ENCODE peak calls at places on chromosome 9, in ten cellular contexts. C is GM10248, G is heart left ventricle, F is endothelial cell, B is pancreas, R is glutamatergic neuron, V is sigmoid colon, A is tibial artery, H is ovary, Q is neural progenitor cell. Y is an unnamed sample.

GRCh38 chr9:21624675-21625477 is 142.8 kb upstream of the IFNE start:
- DNase-seq in C (no peak), G (no peak), F (no peak), B (no peak), R (no peak), V (no peak), A (no peak), H (no peak), Q (no peak), Y (no peak)

GRCh38 chr9:13810510-13810909 is 503.4 kb downstream of the NFIB start:
- DNase-seq in C (no peak), G (no peak), F (no peak), B (no peak), R (no peak), V (no peak), A (no peak), H (no peak), Q (no peak), Y (no peak)

GRCh38 chr9:110185806-110186205 is 22.2 kb downstream of the C9orf152 start:
- DNase-seq in C (no peak), G (no peak), F (no peak), B (no peak), R (no peak), V (no peak), A (no peak), H (no peak), Q (no peak), Y (no peak)

GRCh38 chr9:86741311-86742215 is 205.7 kb downstream of the GAS1 start:
- DNase-seq in C (no peak), G (peak; percentile 46), F (no peak), B (no peak), R (no peak), V (no peak), A (no peak), H (no peak), Q (no peak), Y (no peak)

GRCh38 chr9:90870646-90871326 is 69.2 kb downstream of the SYK start:
- DNase-seq in C (peak; percentile 48), G (no peak), F (peak; percentile 24), B (no peak), R (no peak), V (no peak), A (no peak), H (no peak), Q (peak; percentile 55), Y (peak; percentile 37)

GRCh38 chr9:84140535-84141101 is 160.0 kb downstream of the RMI1 start:
- DNase-seq in C (peak; percentile 38), G (no peak), F (peak; percentile 12), B (peak; percentile 59), R (peak; percentile 51), V (no peak), A (no peak), H (no peak), Q (peak; percentile 68), Y (no peak)

GRCh38 chr9:124352616-124353015 is 62.6 kb downstream of the PSMB7 start:
- DNase-seq in C (peak; percentile 6), G (no peak), F (no peak), B (no peak), R (no peak), V (peak; percentile 51), A (no peak), H (no peak), Q (no peak), Y (no peak)

GRCh38 chr9:24614070-24614469 is 68.4 kb upstream of the IZUMO3 start:
- DNase-seq in C (no peak), G (no peak), F (peak; percentile 3), B (no peak), R (no peak), V (no peak), A (no peak), H (no peak), Q (peak; percentile 57), Y (no peak)

DNA sequence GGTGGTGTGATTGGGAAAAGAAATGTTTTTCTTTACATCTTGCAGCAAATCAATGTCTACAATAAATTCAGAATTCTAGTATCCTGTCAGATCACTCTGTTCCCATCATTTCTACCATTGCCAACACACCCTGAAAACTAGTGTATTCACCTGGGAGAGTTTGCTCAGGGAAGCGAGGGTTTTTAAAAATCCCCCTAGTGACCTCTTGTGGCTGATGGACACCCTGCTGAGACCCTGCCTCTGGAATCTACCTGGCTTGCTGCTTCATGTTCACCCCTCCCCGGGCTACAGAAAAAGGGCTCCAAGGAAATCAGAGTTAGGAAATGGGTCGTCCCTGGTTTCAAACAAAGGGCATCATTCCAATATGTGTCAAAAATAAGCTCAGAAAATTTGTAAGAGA is 21.4 kb upstream of the ALDOB start:
- DNase-seq in C (no peak), G (no peak), F (no peak), B (no peak), R (no peak), V (no peak), A (no peak), H (no peak), Q (peak; percentile 29), Y (no peak)
- TF ChIP-seq CTCF in C (no peak), G (no peak), F (no peak), B (no peak), R (no peak), V (no peak), A (no peak), H (no peak), Q (no peak), Y (no peak)

DNA sequence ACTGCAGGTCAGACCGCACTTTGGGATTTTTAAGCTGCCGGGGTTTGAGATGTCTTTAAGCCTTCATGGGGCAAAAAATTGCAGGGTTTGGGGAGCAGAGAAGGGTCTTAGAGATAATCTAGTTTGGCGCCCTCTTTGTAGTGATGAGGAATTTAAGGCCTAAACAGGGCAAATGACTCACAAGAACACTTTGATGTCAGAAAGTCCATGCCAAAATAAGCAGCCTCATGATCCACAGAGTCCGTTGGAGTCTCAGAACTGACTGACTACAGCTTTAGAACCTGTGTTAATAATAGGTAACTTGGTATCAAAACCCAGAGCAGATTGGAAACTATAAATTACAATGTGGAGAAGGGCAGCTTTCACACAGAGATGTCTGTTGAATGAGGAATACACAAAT is 35.9 kb upstream of the PTGS1 start:
- DNase-seq in C (no peak), G (no peak), F (no peak), B (no peak), R (no peak), V (no peak), A (no peak), H (no peak), Q (no peak), Y (no peak)
- TF ChIP-seq CTCF in C (no peak), G (no peak), F (no peak), B (no peak), R (no peak), V (no peak), A (no peak), H (no peak), Q (no peak), Y (no peak)

DNA sequence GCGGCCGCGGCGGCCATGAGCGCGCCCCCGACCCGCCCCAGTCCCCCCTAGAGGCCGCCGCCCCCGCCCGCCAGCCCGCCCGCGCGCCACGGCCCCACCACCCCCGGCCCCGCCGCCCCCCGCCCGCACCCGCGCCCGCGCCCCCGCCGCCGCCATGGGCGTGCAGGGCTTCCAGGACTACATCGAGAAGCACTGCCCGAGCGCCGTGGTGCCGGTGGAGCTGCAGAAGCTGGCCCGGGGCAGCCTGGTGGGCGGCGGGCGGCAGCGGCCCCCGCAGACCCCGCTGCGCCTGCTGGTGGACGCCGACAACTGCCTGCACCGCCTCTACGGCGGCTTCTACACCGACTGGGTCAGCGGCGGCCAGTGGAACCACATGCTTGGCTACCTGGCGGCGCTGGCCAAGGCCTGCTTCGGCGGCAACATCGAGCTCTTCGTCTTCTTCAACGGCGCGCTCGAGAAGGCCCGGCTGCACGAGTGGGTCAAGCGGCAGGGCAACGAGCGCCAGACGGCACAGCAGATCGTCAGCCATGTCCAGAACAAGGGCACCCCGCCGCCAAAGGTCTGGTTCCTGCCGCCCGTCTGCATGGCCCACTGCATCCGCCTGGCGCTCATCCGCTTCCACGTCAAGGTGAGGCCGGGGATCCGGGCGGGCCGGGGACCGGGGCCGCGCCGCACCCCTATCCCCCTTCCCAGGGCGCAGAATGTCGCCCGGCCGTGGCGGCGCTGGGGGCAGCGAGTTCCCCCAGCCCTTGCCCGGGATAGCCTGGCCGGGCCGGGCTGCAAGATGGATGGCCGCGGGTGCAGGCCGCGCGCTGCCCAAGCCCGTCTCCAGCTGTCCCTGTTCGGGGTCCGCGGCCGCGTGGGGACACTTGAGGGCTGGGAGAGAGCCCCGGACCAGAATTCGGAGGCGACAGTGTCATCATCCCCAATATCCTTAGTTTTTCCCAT is 551 bp downstream of the FAM120A start:
- DNase-seq in C (peak; percentile 34), G (peak; percentile 57), F (peak; percentile 58), B (peak; percentile 84), R (peak; percentile 70), V (peak; percentile 78), A (peak; percentile 29), H (peak; percentile 55), Q (peak; percentile 81), Y (peak; percentile 64)
- TF ChIP-seq CTCF in C (no peak), G (no peak), F (no peak), B (no peak), R (peak; percentile 8), V (no peak), A (peak; percentile 31), H (no peak), Q (peak; percentile 31), Y (peak; percentile 19)

GRCh38 chr9:130696996-130697395 is 3.4 kb downstream of the EXOSC2 start:
- DNase-seq in C (no peak), G (no peak), F (no peak), B (no peak), R (no peak), V (no peak), A (no peak), H (no peak), Q (no peak), Y (no peak)

GRCh38 chr9:130696139-130696650 is 2.6 kb downstream of the EXOSC2 start:
- DNase-seq in C (no peak), G (no peak), F (no peak), B (no peak), R (no peak), V (no peak), A (no peak), H (no peak), Q (no peak), Y (no peak)

GRCh38 chr9:130698514-130698913 is 4.9 kb downstream of the EXOSC2 start:
- DNase-seq in C (no peak), G (no peak), F (no peak), B (no peak), R (no peak), V (no peak), A (no peak), H (no peak), Q (no peak), Y (no peak)

GRCh38 chr9:130699047-130699446 is 5.5 kb downstream of the EXOSC2 start:
- DNase-seq in C (no peak), G (no peak), F (no peak), B (no peak), R (no peak), V (no peak), A (no peak), H (no peak), Q (no peak), Y (no peak)

DNA sequence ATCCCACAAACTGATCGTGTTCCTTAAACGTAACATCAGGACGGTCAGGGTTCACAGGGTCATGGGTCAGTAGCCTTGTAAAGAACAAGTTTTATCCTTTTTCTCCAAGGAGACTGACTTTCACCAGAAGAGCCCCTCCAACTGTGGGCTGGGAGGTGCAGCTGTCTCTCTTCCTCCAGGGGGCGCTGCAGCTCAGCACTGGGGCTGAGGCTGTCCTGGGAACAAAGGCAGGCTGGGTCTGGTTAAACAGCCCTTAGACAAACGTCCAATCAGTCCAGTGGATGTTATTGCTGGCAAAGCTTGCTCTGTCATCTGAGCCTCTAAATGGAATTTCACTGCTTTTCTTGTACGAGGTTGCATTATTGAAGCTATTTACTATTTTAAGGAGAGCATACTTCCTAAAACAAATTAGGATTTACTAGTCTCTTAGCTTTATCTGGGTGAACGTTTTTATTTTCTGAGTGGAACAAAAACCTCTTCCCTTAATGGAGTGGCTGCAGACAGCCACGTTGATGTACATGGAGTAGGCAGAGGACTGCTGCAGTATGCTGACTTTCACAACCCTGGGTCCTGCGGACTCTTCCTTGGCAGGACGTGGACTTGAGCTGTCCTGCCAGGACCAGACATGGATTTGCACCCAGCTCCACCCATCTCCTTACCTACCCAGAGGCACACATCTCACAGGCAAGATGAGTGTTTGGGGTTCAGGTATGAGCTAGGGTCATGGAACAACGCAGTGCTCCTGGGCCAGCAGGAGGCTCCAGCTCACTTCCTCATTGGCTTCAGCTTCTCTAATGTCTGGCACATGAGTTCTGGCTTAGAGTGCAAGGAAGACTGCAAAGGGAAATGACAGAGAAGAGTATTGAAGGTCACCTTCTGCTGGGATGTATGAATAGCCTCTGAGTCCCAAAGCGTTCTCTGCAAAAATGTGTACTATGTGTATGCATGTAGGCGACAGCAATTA is 7.8 kb downstream of the EXOSC2 start:
- DNase-seq in C (peak; percentile 56), G (peak; percentile 80), F (peak; percentile 91), B (peak; percentile 82), R (peak; percentile 93), V (peak; percentile 88), A (peak; percentile 71), H (peak; percentile 81), Q (peak; percentile 94), Y (peak; percentile 74)
- TF ChIP-seq CTCF in C (peak; percentile 81), G (peak; percentile 96), F (peak; percentile 88), B (peak; percentile 90), R (peak; percentile 98), V (peak; percentile 63), A (peak; percentile 89), H (peak; percentile 69), Q (peak; percentile 100), Y (peak; percentile 92)